ENCODE peak calls at places on chromosome 22, in four cellular contexts. N is HCT116, E is IMR-90, B is A549. V is an unnamed sample.

GRCh38 chr22:49108636-49109315 is 718.9 kb downstream of the BRD1 start:
- DNase-seq in E (no peak), B (no peak), N (no peak), V (no peak)

GRCh38 chr22:19842386-19843106 is 12.1 kb downstream of the GNB1L start:
- DNase-seq in N (no peak), B (no peak), E (no peak), V (no peak)

GRCh38 chr22:44181912-44182590 is 1.3 kb downstream of the PARVG start:
- DNase-seq in B (no peak), N (no peak), E (no peak), V (no peak)

GRCh38 chr22:17074648-17075002 is 10.2 kb upstream of the IL17RA start:
- DNase-seq in E (peak), B (no peak), N (no peak), V (no peak)

GRCh38 chr22:31233001-31233400 is 20.9 kb downstream of the LIMK2 start:
- DNase-seq in B (no peak), E (no peak), N (no peak), V (no peak)

GRCh38 chr22:45010532-45010900 is 711 bp upstream of the PHF21B start:
- DNase-seq in N (no peak), B (peak), E (no peak), V (no peak)

GRCh38 chr22:41521166-41521565 is 23.1 kb downstream of the POLR3H start:
- DNase-seq in E (no peak), B (no peak), N (no peak), V (no peak)

GRCh38 chr22:25134028-25134427 is 65.6 kb upstream of the CRYBB3 start:
- DNase-seq in E (no peak), B (no peak), N (no peak), V (no peak)

GRCh38 chr22:27311666-27312566 is 489.6 kb downstream of the MN1 start:
- DNase-seq in E (no peak), N (no peak), B (no peak), V (no peak)

GRCh38 chr22:36497910-36498669 is 8.8 kb downstream of the FOXRED2 start:
- DNase-seq in E (no peak), N (no peak), B (no peak), V (no peak)

GRCh38 chr22:27978317-27978716 is 59.3 kb upstream of the PITPNB start:
- DNase-seq in E (no peak), B (no peak), N (no peak), V (no peak)

GRCh38 chr22:37060801-37061610 is 9.5 kb downstream of the KCTD17 start:
- DNase-seq in B (no peak), E (no peak), N (no peak), V (no peak)

GRCh38 chr22:37199839-37200161 is 11.8 kb upstream of the C1QTNF6 start:
- DNase-seq in B (peak), E (no peak), N (no peak), V (no peak)

GRCh38 chr22:32623943-32624342 is 149.3 kb downstream of the FBXO7 start:
- DNase-seq in B (no peak), E (peak), N (no peak), V (no peak)

GRCh38 chr22:22810018-22810427 is 77.6 kb upstream of the IGLL5 start:
- DNase-seq in E (peak), N (peak), B (peak), V (no peak)

GRCh38 chr22:27842994-27843431 is 41.5 kb upstream of the MN1 start:
- DNase-seq in B (no peak), N (no peak), E (no peak), V (no peak)

GRCh38 chr22:23827351-23827995 is 11.3 kb downstream of the DERL3 start:
- DNase-seq in N (no peak), B (no peak), E (no peak), V (no peak)

GRCh38 chr22:39254789-39255298 is 10.1 kb upstream of the PDGFB start:
- DNase-seq in N (no peak), B (no peak), E (peak), V (no peak)

GRCh38 chr22:26479792-26480610 is 3.6 kb downstream of the HPS4 start:
- DNase-seq in E (no peak), B (no peak), N (no peak), V (no peak)

GRCh38 chr22:17486313-17486712 is 77.0 kb upstream of the SLC25A18 start:
- DNase-seq in E (no peak), B (no peak), N (no peak), V (no peak)

GRCh38 chr22:45638834-45639746 is 32.5 kb upstream of the ATXN10 start:
- DNase-seq in N (peak), B (peak), E (no peak), V (no peak)

GRCh38 chr22:40178417-40179409 is 988 bp downstream of the TNRC6B start:
- DNase-seq in E (peak), B (no peak), N (no peak), V (no peak)

GRCh38 chr22:35631597-35631996 is 14.5 kb upstream of the MB start:
- DNase-seq in B (peak), N (peak), E (no peak), V (peak)

GRCh38 chr22:32100711-32101110 is 57.6 kb downstream of the SLC5A1 start:
- DNase-seq in E (no peak), N (no peak), B (no peak), V (no peak)

GRCh38 chr22:24419480-24419860 is 7.9 kb upstream of the ADORA2A start:
- DNase-seq in E (no peak), N (no peak), B (no peak), V (no peak)

GRCh38 chr22:44173154-44173553 is 7.6 kb upstream of the PARVG start:
- DNase-seq in B (no peak), E (no peak), N (no peak), V (no peak)

GRCh38 chr22:48483764-48484528 is 1343.7 kb downstream of the BRD1 start:
- DNase-seq in E (no peak), N (no peak), B (no peak), V (no peak)

GRCh38 chr22:31489632-31490495 is at the start of gene EIF4ENIF1:
- DNase-seq in B (peak), N (peak), E (peak), V (peak)

GRCh38 chr22:48417143-48418070 is 1410.3 kb downstream of the BRD1 start:
- DNase-seq in E (no peak), N (no peak), B (no peak), V (no peak)

GRCh38 chr22:20948450-20948849 is 18.6 kb upstream of the AIFM3 start:
- DNase-seq in B (no peak), N (no peak), E (no peak), V (no peak)
- TF ChIP-seq CEBPB in B (no peak), N (no peak), E (no peak), V (no peak)

GRCh38 chr22:42533638-42533977 is 14.0 kb upstream of the RRP7A start:
- DNase-seq in E (no peak), B (no peak), N (no peak), V (no peak)

GRCh38 chr22:42536166-42536565 is 16.6 kb upstream of the RRP7A start:
- DNase-seq in N (no peak), B (no peak), E (no peak), V (no peak)
- TF ChIP-seq POLR2A in N (no peak), B (no peak), E (no peak), V (no peak)

DNA sequence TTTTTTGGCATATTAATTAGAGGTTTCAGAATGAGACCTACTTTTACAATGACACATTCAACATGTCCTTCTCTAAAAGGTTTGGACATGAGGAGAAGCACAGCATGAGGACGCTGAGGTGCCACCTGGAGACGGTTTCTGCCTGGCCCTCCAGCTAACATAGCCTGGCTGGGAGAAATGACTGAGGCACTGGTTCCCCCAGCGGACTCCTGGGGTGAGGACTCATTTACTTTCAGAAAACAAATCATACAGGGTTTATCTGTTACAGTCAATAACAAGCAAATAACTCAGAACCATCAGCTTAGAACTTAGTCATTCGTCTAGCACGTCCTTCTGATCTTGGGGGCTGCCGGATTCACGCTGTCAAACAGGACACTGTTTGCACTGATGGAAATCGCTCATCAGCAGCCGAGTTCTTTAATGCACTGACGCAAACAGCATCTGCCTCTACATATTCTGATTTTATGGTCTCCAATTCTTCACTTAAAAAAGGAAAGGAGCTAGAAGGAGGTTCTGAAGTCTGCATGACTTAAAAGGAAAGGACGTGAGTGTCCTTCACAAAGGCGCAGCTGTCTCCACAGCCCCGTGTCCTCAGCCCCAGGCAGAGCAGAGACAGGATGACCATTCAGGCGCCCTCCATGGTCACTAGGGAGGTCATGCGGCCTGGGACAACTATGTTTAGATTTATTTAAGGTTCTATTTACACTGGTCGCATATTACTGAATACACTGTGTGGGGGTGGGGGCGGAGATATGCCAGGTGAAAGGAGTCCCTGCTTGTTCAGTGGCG is 44.2 kb downstream of the CERK start:
- DNase-seq in E (no peak), B (no peak), N (no peak), V (no peak)
- TF ChIP-seq CEBPB in E (no peak), B (no peak), N (no peak), V (no peak)

GRCh38 chr22:50622723-50623327 is 5.1 kb downstream of the ARSA start:
- DNase-seq in E (no peak), N (peak), B (no peak), V (no peak)

GRCh38 chr22:50620861-50621490 is 7.0 kb downstream of the ARSA start:
- DNase-seq in B (no peak), N (no peak), E (no peak), V (no peak)

GRCh38 chr22:50624347-50625130 is 3.4 kb downstream of the ARSA start:
- DNase-seq in E (no peak), N (no peak), B (no peak), V (peak)

GRCh38 chr22:50621948-50622722 is 5.8 kb downstream of the ARSA start:
- DNase-seq in E (no peak), B (no peak), N (no peak), V (no peak)

GRCh38 chr22:50621491-50621880 is 6.5 kb downstream of the ARSA start:
- DNase-seq in B (no peak), E (no peak), N (no peak), V (no peak)
- TF ChIP-seq POLR2A in B (no peak), E (no peak), N (no peak), V (no peak)

V was measured in H1.